ENCODE peak calls at places on chromosome 6, in eight cellular contexts. P is NCI-H345; O is amniotic epithelial cell; Y is stimulated activated CD4-positive, alpha-beta T cell treated with anti-CD3 and anti-CD28 coated beads, Interleukin-4, amount 100 ng/mL, for 1 hour; T is B cell; H is endothelial cell; K is hypothalamus; G is esophagus muscularis mucosa. W is an unnamed sample.
A peak's percentile ranks its signal among the peaks of the same experiment; 100 is the strongest.

GRCh38 chr6:167699141-167700036 is 127.3 kb upstream of the AFDN start:
- DNase-seq in P (no peak), O (no peak), Y (peak; percentile 61), T (peak; percentile 73), H (peak; percentile 69), K (no peak), G (no peak), W (peak; percentile 55)

GRCh38 chr6:84525907-84526306 is 238.5 kb downstream of the TBX18 start:
- DNase-seq in P (no peak), O (no peak), Y (no peak), T (no peak), H (no peak), K (no peak), G (no peak), W (no peak)

GRCh38 chr6:149354009-149354408 is 36.5 kb downstream of the TAB2 start:
- DNase-seq in P (no peak), O (no peak), Y (no peak), T (no peak), H (no peak), K (no peak), G (no peak), W (no peak)

GRCh38 chr6:403659-404655 is 12.4 kb downstream of the IRF4 start:
- DNase-seq in P (no peak), O (no peak), Y (peak; percentile 63), T (no peak), H (no peak), K (no peak), G (no peak), W (no peak)

GRCh38 chr6:6730831-6731230 is 142.3 kb downstream of the LY86 start:
- DNase-seq in P (no peak), O (peak; percentile 94), Y (no peak), T (no peak), H (no peak), K (no peak), G (no peak), W (no peak)

GRCh38 chr6:11491998-11492397 is 45.6 kb upstream of the TMEM170B start:
- DNase-seq in P (no peak), O (no peak), Y (no peak), T (peak; percentile 51), H (no peak), K (no peak), G (no peak), W (no peak)

GRCh38 chr6:159313023-159313422 is 143.8 kb downstream of the FNDC1 start:
- DNase-seq in P (no peak), O (no peak), Y (no peak), T (no peak), H (no peak), K (no peak), G (peak; percentile 82), W (no peak)

GRCh38 chr6:112663705-112664104 is 316.6 kb downstream of the RFPL4B start:
- DNase-seq in P (no peak), O (no peak), Y (no peak), T (no peak), H (no peak), K (no peak), G (no peak), W (no peak)

GRCh38 chr6:34774967-34775366 is 16.9 kb upstream of the BLTP3A start:
- DNase-seq in P (no peak), O (no peak), Y (no peak), T (no peak), H (no peak), K (no peak), G (no peak), W (no peak)

GRCh38 chr6:2229742-2230141 is 15.7 kb downstream of the GMDS start:
- DNase-seq in P (no peak), O (no peak), Y (no peak), T (no peak), H (no peak), K (no peak), G (peak; percentile 19), W (no peak)

GRCh38 chr6:142518126-142518525 is 216.3 kb downstream of the ADGRG6 start:
- DNase-seq in P (peak; percentile 49), O (peak; percentile 21), Y (no peak), T (no peak), H (no peak), K (no peak), G (no peak), W (no peak)

GRCh38 chr6:149628865-149629544 is 19.5 kb downstream of the KATNA1 start:
- DNase-seq in P (no peak), O (no peak), Y (no peak), T (peak; percentile 37), H (no peak), K (no peak), G (no peak), W (no peak)

GRCh38 chr6:170083236-170084051 is 207.4 kb downstream of the DLL1 start:
- DNase-seq in P (peak; percentile 21), O (no peak), Y (no peak), T (no peak), H (no peak), K (no peak), G (no peak), W (no peak)

GRCh38 chr6:144149894-144150672 is at the start of gene STX11:
- DNase-seq in P (peak; percentile 67), O (peak; percentile 10), Y (peak; percentile 81), T (peak; percentile 78), H (peak; percentile 39), K (peak; percentile 8), G (peak; percentile 91), W (no peak)

GRCh38 chr6:89295981-89296380 is 19.1 kb downstream of the GABRR2 start:
- DNase-seq in P (no peak), O (no peak), Y (no peak), T (no peak), H (no peak), K (no peak), G (peak; percentile 53), W (no peak)

GRCh38 chr6:139939189-139939979 is 564.9 kb upstream of the CITED2 start:
- DNase-seq in P (no peak), O (no peak), Y (no peak), T (peak; percentile 16), H (no peak), K (no peak), G (no peak), W (no peak)

GRCh38 chr6:68649669-68650068 is 14.6 kb downstream of the ADGRB3 start:
- DNase-seq in P (no peak), O (no peak), Y (no peak), T (no peak), H (no peak), K (no peak), G (no peak), W (no peak)

GRCh38 chr6:26218824-26219223 is 131.6 kb downstream of the HFE start:
- DNase-seq in P (no peak), O (no peak), Y (no peak), T (no peak), H (no peak), K (no peak), G (no peak), W (no peak)

GRCh38 chr6:143965503-143966171 is 42.4 kb downstream of the PLAGL1 start:
- DNase-seq in P (no peak), O (peak; percentile 73), Y (no peak), T (no peak), H (no peak), K (no peak), G (no peak), W (no peak)

GRCh38 chr6:130624046-130624445 is 203.2 kb upstream of the SMLR1 start:
- DNase-seq in P (no peak), O (peak; percentile 37), Y (no peak), T (no peak), H (no peak), K (no peak), G (no peak), W (no peak)

GRCh38 chr6:55983861-55984260 is 108.5 kb upstream of the BMP5 start:
- DNase-seq in P (no peak), O (no peak), Y (no peak), T (no peak), H (no peak), K (no peak), G (no peak), W (no peak)

GRCh38 chr6:132648356-132648755 is 10.6 kb downstream of the TAAR1 start:
- DNase-seq in P (no peak), O (peak; percentile 76), Y (no peak), T (no peak), H (no peak), K (no peak), G (no peak), W (no peak)

GRCh38 chr6:134138226-134138975 is 86.0 kb upstream of the SLC2A12 start:
- DNase-seq in P (no peak), O (peak; percentile 70), Y (no peak), T (no peak), H (no peak), K (no peak), G (no peak), W (no peak)

GRCh38 chr6:167415441-167415961 is 90.6 kb downstream of the TTLL2 start:
- DNase-seq in P (no peak), O (no peak), Y (no peak), T (no peak), H (no peak), K (no peak), G (no peak), W (no peak)

GRCh38 chr6:145199961-145200360 is 535.4 kb downstream of the EPM2A start:
- DNase-seq in P (peak; percentile 36), O (peak; percentile 62), Y (no peak), T (no peak), H (no peak), K (no peak), G (no peak), W (no peak)

GRCh38 chr6:146847426-146847825 is 248.7 kb downstream of the ADGB start:
- DNase-seq in P (no peak), O (peak; percentile 91), Y (no peak), T (no peak), H (no peak), K (no peak), G (no peak), W (no peak)

GRCh38 chr6:101231606-101232235 is 161.8 kb upstream of the GRIK2 start:
- DNase-seq in P (no peak), O (no peak), Y (no peak), T (no peak), H (no peak), K (no peak), G (no peak), W (no peak)

GRCh38 chr6:72748759-72749158 is 126.9 kb downstream of the KCNQ5 start:
- DNase-seq in P (no peak), O (peak; percentile 86), Y (no peak), T (no peak), H (no peak), K (no peak), G (no peak), W (no peak)